ENCODE peak calls at places on chromosome 13, in ten cellular contexts. G, O, S, B, Y, D, Z, L, H and M are unnamed samples.
A peak's percentile ranks its signal among the peaks of the same experiment; 100 is the strongest.

GRCh38 chr13:102948006-102948405 is 102.2 kb downstream of the ERCC5 start:
- DNase-seq in G (no peak), O (no peak), S (no peak), B (peak; percentile 5), Y (no peak), D (no peak), Z (peak; percentile 3), L (peak; percentile 24), H (peak; percentile 10), M (no peak)

GRCh38 chr13:40193290-40194203 is 472.9 kb downstream of the FOXO1 start:
- DNase-seq in G (no peak), O (peak; percentile 48), S (no peak), B (no peak), Y (no peak), D (no peak), Z (no peak), L (peak; percentile 54), H (no peak), M (no peak)

GRCh38 chr13:113023217-113023597 is 54.2 kb downstream of the MCF2L start:
- DNase-seq in G (no peak), O (no peak), S (no peak), B (peak; percentile 61), Y (peak; percentile 31), D (no peak), Z (no peak), L (no peak), H (peak; percentile 66), M (no peak)

GRCh38 chr13:31940076-31940475 is 91.5 kb upstream of the FRY start:
- DNase-seq in G (no peak), O (no peak), S (no peak), B (no peak), Y (no peak), D (no peak), Z (no peak), L (no peak), H (no peak), M (no peak)

GRCh38 chr13:98677398-98677797 is 75.1 kb downstream of the SLC15A1 start:
- DNase-seq in G (peak; percentile 69), O (no peak), S (no peak), B (no peak), Y (peak; percentile 84), D (no peak), Z (peak; percentile 98), L (no peak), H (no peak), M (peak; percentile 15)

GRCh38 chr13:30463820-30464495 is 1.8 kb downstream of the HMGB1 start:
- DNase-seq in G (peak; percentile 50), O (peak; percentile 55), S (peak; percentile 59), B (peak; percentile 72), Y (peak; percentile 53), D (peak; percentile 79), Z (peak; percentile 68), L (peak; percentile 73), H (peak; percentile 67), M (no peak)

GRCh38 chr13:94646904-94647303 is 45.2 kb downstream of the GPR180 start:
- DNase-seq in G (no peak), O (no peak), S (no peak), B (no peak), Y (no peak), D (no peak), Z (no peak), L (no peak), H (no peak), M (no peak)

GRCh38 chr13:106905380-106906259 is 337.7 kb upstream of the ARGLU1 start:
- DNase-seq in G (no peak), O (no peak), S (no peak), B (no peak), Y (no peak), D (no peak), Z (no peak), L (no peak), H (no peak), M (no peak)

GRCh38 chr13:95301947-95302386 is 716 bp upstream of the ABCC4 start:
- DNase-seq in G (no peak), O (no peak), S (no peak), B (peak; percentile 44), Y (no peak), D (no peak), Z (no peak), L (no peak), H (peak; percentile 14), M (no peak)

GRCh38 chr13:98710521-98710920 is 42.0 kb downstream of the SLC15A1 start:
- DNase-seq in G (no peak), O (no peak), S (no peak), B (no peak), Y (no peak), D (no peak), Z (no peak), L (no peak), H (no peak), M (no peak)

GRCh38 chr13:102394158-102395053 is 7.4 kb downstream of the FGF14 start:
- DNase-seq in G (peak; percentile 73), O (peak; percentile 84), S (peak; percentile 96), B (peak; percentile 90), Y (peak; percentile 66), D (peak; percentile 94), Z (peak; percentile 87), L (peak; percentile 88), H (peak; percentile 92), M (peak; percentile 55)

DNA sequence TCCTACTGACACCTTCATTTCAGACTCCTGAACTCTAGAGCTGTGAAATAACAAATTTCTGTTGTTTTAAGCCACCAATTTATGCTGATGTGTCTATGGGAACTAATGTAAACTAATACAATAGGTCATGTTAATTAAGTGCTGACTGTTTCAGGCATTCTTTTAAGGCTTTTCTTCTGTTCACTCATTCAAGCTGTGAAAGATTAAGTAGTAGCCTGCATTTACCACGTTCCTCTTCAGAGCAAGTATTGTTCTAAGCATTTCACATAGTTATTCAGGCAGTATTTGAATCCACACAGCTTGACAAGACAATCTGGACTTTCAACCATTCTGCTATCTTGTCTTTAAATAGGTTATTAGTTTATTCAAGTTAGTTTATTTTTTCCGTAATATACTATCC is 1134.9 kb downstream of the SLITRK1 start:
- DNase-seq in G (no peak), O (no peak), S (no peak), B (no peak), Y (no peak), D (no peak), Z (no peak), L (peak; percentile 5), H (no peak), M (no peak)
- H3K4me3 ChIP-seq in G (no peak overlapping the region), O (no peak overlapping the region), S (no peak overlapping the region), B (no peak overlapping the region), Y (no peak overlapping the region), D (no peak overlapping the region), Z (no peak overlapping the region), L (no peak overlapping the region), H (no peak overlapping the region), M (no peak overlapping the region)

GRCh38 chr13:92530364-92530763 is 696.2 kb upstream of the GPC6 start:
- DNase-seq in G (peak; percentile 3), O (no peak), S (no peak), B (peak; percentile 13), Y (no peak), D (no peak), Z (no peak), L (no peak), H (peak; percentile 57), M (no peak)
- TF ChIP-seq CTCF in G (no peak), O (no peak), S (no peak), B (no peak), Y (no peak), D (no peak), Z (peak; percentile 15), L (no peak), H (peak; percentile 42), M (peak; percentile 32)

GRCh38 chr13:99959127-99959529 is 12.4 kb downstream of the ZIC5 start:
- DNase-seq in G (no peak), O (no peak), S (no peak), B (no peak), Y (no peak), D (no peak), Z (no peak), L (no peak), H (no peak), M (no peak)
- H3K4me3 ChIP-seq in G (no peak overlapping the region), O (no peak overlapping the region), S (no peak overlapping the region), B (no peak overlapping the region), Y (no peak overlapping the region), D (no peak overlapping the region), Z (no peak overlapping the region), L (no peak overlapping the region), H (no peak overlapping the region), M (no peak overlapping the region)

DNA sequence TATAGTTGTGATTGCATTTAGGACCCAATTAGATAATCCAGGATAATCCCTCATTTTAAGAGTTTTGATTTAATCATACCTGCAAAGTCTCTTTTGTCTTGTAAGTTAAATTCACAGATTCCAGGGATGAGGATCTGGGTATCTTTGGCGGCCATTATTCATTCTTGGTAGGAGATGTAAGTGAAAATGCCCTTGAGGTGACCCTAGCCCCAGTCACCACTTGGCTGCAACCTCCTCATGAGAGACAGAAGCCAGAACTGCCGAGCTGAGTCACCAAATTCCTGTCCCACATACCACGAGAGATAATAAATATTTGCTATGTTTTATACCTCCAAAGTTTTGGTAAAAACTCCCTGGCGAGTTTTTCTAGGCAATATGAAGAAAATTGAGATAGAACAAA is 389.4 kb downstream of the RFC3 start:
- DNase-seq in G (peak; percentile 70), O (no peak), S (peak; percentile 7), B (peak; percentile 92), Y (peak; percentile 26), D (peak; percentile 58), Z (peak; percentile 77), L (peak; percentile 82), H (peak; percentile 95), M (peak; percentile 24)
- TF ChIP-seq CTCF in G (no peak), O (no peak), S (no peak), B (no peak), Y (no peak), D (no peak), Z (no peak), L (no peak), H (no peak), M (no peak)